ENCODE peak calls at places on chromosomes 7 and 10, in five cellular contexts. One of them, this sample, is unnamed.

GRCh38 chr7:134813668-134814067 is 34.2 kb downstream of the CALD1 start:
- DNase-seq in Right ventricle myocardium inferior: no peak
- DNase-seq in GM12892: no peak
- DNase-seq in CD4-positive, alpha-beta T cell: no peak
- DNase-seq in left kidney: peak
- DNase-seq in this sample: no peak

GRCh38 chr10:75107756-75108683 is 3.4 kb upstream of the SAMD8 start:
- DNase-seq in Right ventricle myocardium inferior: no peak
- DNase-seq in GM12892: no peak
- DNase-seq in CD4-positive, alpha-beta T cell: no peak
- DNase-seq in left kidney: no peak
- DNase-seq in this sample: no peak

GRCh38 chr10:46033602-46034011 is 3.2 kb upstream of the NCOA4 start:
- DNase-seq in Right ventricle myocardium inferior: no peak
- DNase-seq in GM12892: no peak
- DNase-seq in CD4-positive, alpha-beta T cell: no peak
- DNase-seq in left kidney: no peak
- DNase-seq in this sample: no peak

GRCh38 chr10:15433850-15434537 is 62.9 kb upstream of the FAM171A1 start:
- DNase-seq in Right ventricle myocardium inferior: no peak
- DNase-seq in GM12892: peak
- DNase-seq in CD4-positive, alpha-beta T cell: no peak
- DNase-seq in left kidney: peak
- DNase-seq in this sample: no peak

GRCh38 chr10:46514899-46515298 is 41.6 kb downstream of the GPRIN2 start:
- DNase-seq in Right ventricle myocardium inferior: peak
- DNase-seq in GM12892: no peak
- DNase-seq in CD4-positive, alpha-beta T cell: peak
- DNase-seq in left kidney: peak
- DNase-seq in this sample: no peak

GRCh38 chr7:1883031-1883761 is 213.1 kb downstream of the ELFN1 start:
- DNase-seq in Right ventricle myocardium inferior: peak
- DNase-seq in GM12892: no peak
- DNase-seq in CD4-positive, alpha-beta T cell: no peak
- DNase-seq in left kidney: peak
- DNase-seq in this sample: no peak

GRCh38 chr7:95441042-95441823 is 6.4 kb upstream of the PON2 start:
- DNase-seq in Right ventricle myocardium inferior: no peak
- DNase-seq in GM12892: no peak
- DNase-seq in CD4-positive, alpha-beta T cell: no peak
- DNase-seq in left kidney: peak
- DNase-seq in this sample: no peak

GRCh38 chr7:17357952-17358351 is 59.5 kb downstream of the AHR start:
- DNase-seq in Right ventricle myocardium inferior: no peak
- DNase-seq in GM12892: no peak
- DNase-seq in CD4-positive, alpha-beta T cell: no peak
- DNase-seq in left kidney: no peak
- DNase-seq in this sample: no peak

GRCh38 chr10:21497177-21497807 is 28.2 kb downstream of the SKIDA1 start:
- DNase-seq in Right ventricle myocardium inferior: peak
- DNase-seq in GM12892: no peak
- DNase-seq in CD4-positive, alpha-beta T cell: no peak
- DNase-seq in left kidney: peak
- DNase-seq in this sample: no peak

GRCh38 chr10:99296605-99297004 is 32.6 kb upstream of the CNNM1 start:
- DNase-seq in Right ventricle myocardium inferior: peak
- DNase-seq in GM12892: no peak
- DNase-seq in CD4-positive, alpha-beta T cell: no peak
- DNase-seq in left kidney: no peak
- DNase-seq in this sample: no peak

GRCh38 chr7:38021892-38022291 is 101.5 kb downstream of the EPDR1 start:
- DNase-seq in Right ventricle myocardium inferior: no peak
- DNase-seq in GM12892: no peak
- DNase-seq in CD4-positive, alpha-beta T cell: no peak
- DNase-seq in left kidney: no peak
- DNase-seq in this sample: no peak

GRCh38 chr10:60527676-60528075 is 138.0 kb upstream of the ANK3 start:
- DNase-seq in Right ventricle myocardium inferior: no peak
- DNase-seq in GM12892: no peak
- DNase-seq in CD4-positive, alpha-beta T cell: no peak
- DNase-seq in left kidney: no peak
- DNase-seq in this sample: no peak